ENCODE peak calls at places on chromosomes 11 and 22, in seven cellular contexts. One of them, this sample, is unnamed.

GRCh38 chr11:16893456-16894076 is 120.6 kb downstream of the PLEKHA7 start:
- DNase-seq in DND-41: no peak
- DNase-seq in fibroblast of the aortic adventitia: no peak
- DNase-seq in PC-3: peak; percentile 59
- DNase-seq in vagina: no peak
- DNase-seq in psoas muscle: no peak
- DNase-seq in A549: no peak
- DNase-seq in this sample: no peak

GRCh38 chr11:107720305-107720775 is 8.5 kb upstream of the SLN start:
- DNase-seq in vagina: no peak
- DNase-seq in psoas muscle: no peak
- DNase-seq in PC-3: no peak
- DNase-seq in DND-41: no peak
- DNase-seq in A549: no peak
- DNase-seq in fibroblast of the aortic adventitia: no peak
- DNase-seq in this sample: no peak

GRCh38 chr11:76752321-76753175 is 30.6 kb upstream of the TSKU start:
- DNase-seq in PC-3: no peak
- DNase-seq in psoas muscle: peak; percentile 89
- DNase-seq in A549: no peak
- DNase-seq in vagina: no peak
- DNase-seq in DND-41: no peak
- DNase-seq in fibroblast of the aortic adventitia: peak; percentile 97
- DNase-seq in this sample: no peak

GRCh38 chr11:60762851-60763691 is 6.4 kb downstream of the MS4A15 start:
- DNase-seq in vagina: no peak
- DNase-seq in DND-41: no peak
- DNase-seq in fibroblast of the aortic adventitia: no peak
- DNase-seq in psoas muscle: no peak
- DNase-seq in A549: no peak
- DNase-seq in PC-3: peak; percentile 51
- DNase-seq in this sample: peak; percentile 95

GRCh38 chr11:97729546-97730272 is 1291.0 kb upstream of the CNTN5 start:
- DNase-seq in A549: no peak
- DNase-seq in DND-41: no peak
- DNase-seq in PC-3: no peak
- DNase-seq in vagina: no peak
- DNase-seq in psoas muscle: no peak
- DNase-seq in fibroblast of the aortic adventitia: peak; percentile 83
- DNase-seq in this sample: no peak

GRCh38 chr11:75035911-75036536 is 47.3 kb downstream of the NEU3 start:
- DNase-seq in fibroblast of the aortic adventitia: no peak
- DNase-seq in PC-3: peak; percentile 93
- DNase-seq in psoas muscle: no peak
- DNase-seq in DND-41: peak; percentile 15
- DNase-seq in vagina: peak; percentile 96
- DNase-seq in A549: no peak
- DNase-seq in this sample: no peak

GRCh38 chr11:37841016-37841415 is 1243.0 kb upstream of the RAG2 start:
- DNase-seq in fibroblast of the aortic adventitia: peak; percentile 5
- DNase-seq in A549: no peak
- DNase-seq in PC-3: no peak
- DNase-seq in vagina: no peak
- DNase-seq in psoas muscle: no peak
- DNase-seq in DND-41: no peak
- DNase-seq in this sample: no peak

GRCh38 chr22:23533328-23533762 is 46.7 kb downstream of the IGLL1 start:
- DNase-seq in psoas muscle: no peak
- DNase-seq in A549: peak; percentile 50
- DNase-seq in vagina: no peak
- DNase-seq in fibroblast of the aortic adventitia: no peak
- DNase-seq in DND-41: peak; percentile 82
- DNase-seq in PC-3: no peak
- DNase-seq in this sample: no peak

GRCh38 chr11:131534031-131534430 is 163.6 kb downstream of the NTM start:
- DNase-seq in fibroblast of the aortic adventitia: no peak
- DNase-seq in DND-41: no peak
- DNase-seq in vagina: no peak
- DNase-seq in PC-3: no peak
- DNase-seq in psoas muscle: no peak
- DNase-seq in A549: no peak
- DNase-seq in this sample: no peak

GRCh38 chr11:78200061-78200460 is 11.3 kb downstream of the USP35 start:
- DNase-seq in DND-41: no peak
- DNase-seq in PC-3: no peak
- DNase-seq in psoas muscle: no peak
- DNase-seq in fibroblast of the aortic adventitia: no peak
- DNase-seq in vagina: no peak
- DNase-seq in A549: no peak
- DNase-seq in this sample: no peak

GRCh38 chr22:50624347-50625130 is 3.4 kb downstream of the ARSA start:
- DNase-seq in DND-41: no peak
- DNase-seq in A549: no peak
- DNase-seq in fibroblast of the aortic adventitia: no peak
- DNase-seq in psoas muscle: no peak
- DNase-seq in vagina: no peak
- DNase-seq in PC-3: no peak
- DNase-seq in this sample: no peak

GRCh38 chr11:65434057-65434666 is 11.6 kb downstream of the NEAT1 start:
- DNase-seq in vagina: no peak
- DNase-seq in A549: no peak
- DNase-seq in fibroblast of the aortic adventitia: peak; percentile 65
- DNase-seq in psoas muscle: no peak
- DNase-seq in PC-3: no peak
- DNase-seq in DND-41: no peak
- DNase-seq in this sample: no peak

GRCh38 chr22:41445171-41446056 is 1.2 kb downstream of the TOB2 start:
- DNase-seq in PC-3: peak; percentile 43
- DNase-seq in DND-41: peak; percentile 40
- DNase-seq in fibroblast of the aortic adventitia: peak; percentile 6
- DNase-seq in vagina: no peak
- DNase-seq in psoas muscle: no peak
- DNase-seq in A549: no peak
- DNase-seq in this sample: peak; percentile 38

GRCh38 chr11:2825886-2826678 is 59.5 kb downstream of the CDKN1C start:
- DNase-seq in vagina: no peak
- DNase-seq in PC-3: peak; percentile 88
- DNase-seq in DND-41: no peak
- DNase-seq in A549: peak; percentile 20
- DNase-seq in psoas muscle: peak; percentile 76
- DNase-seq in fibroblast of the aortic adventitia: peak; percentile 97
- DNase-seq in this sample: no peak

GRCh38 chr11:65260302-65260701 is 1.5 kb upstream of the POLA2 start:
- DNase-seq in PC-3: no peak
- DNase-seq in DND-41: no peak
- DNase-seq in psoas muscle: no peak
- DNase-seq in vagina: no peak
- DNase-seq in A549: no peak
- DNase-seq in fibroblast of the aortic adventitia: no peak
- DNase-seq in this sample: peak; percentile 14

GRCh38 chr11:36447947-36448346 is 62.1 kb downstream of the TRAF6 start:
- DNase-seq in vagina: no peak
- DNase-seq in DND-41: no peak
- DNase-seq in A549: no peak
- DNase-seq in psoas muscle: no peak
- DNase-seq in PC-3: peak; percentile 95
- DNase-seq in fibroblast of the aortic adventitia: no peak
- DNase-seq in this sample: no peak

GRCh38 chr11:83464181-83464580 is 178.0 kb upstream of the CCDC90B start:
- DNase-seq in psoas muscle: no peak
- DNase-seq in A549: no peak
- DNase-seq in DND-41: no peak
- DNase-seq in PC-3: no peak
- DNase-seq in vagina: no peak
- DNase-seq in fibroblast of the aortic adventitia: no peak
- DNase-seq in this sample: no peak

DNA sequence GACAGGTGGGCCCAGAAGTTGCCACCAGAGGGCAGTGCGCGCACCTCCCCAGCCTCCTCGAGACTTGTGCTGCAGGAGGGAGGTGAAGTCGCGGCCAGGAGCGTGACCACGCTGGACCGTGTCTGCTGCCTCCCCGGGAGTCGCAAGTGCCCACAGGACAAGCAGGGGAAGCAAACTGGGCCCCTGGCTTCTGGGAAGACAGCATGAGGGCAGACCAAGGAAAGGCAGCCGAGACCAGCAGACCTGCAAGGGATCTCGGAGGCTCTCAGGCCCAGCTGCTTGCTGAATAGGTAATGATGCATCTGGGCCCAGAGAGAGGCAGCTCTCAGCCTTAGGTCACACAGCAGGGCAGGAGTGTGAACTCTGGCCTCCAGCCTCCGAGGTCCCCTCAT is 17.0 kb upstream of the IL2RB start:
- DNase-seq in vagina: no peak
- DNase-seq in PC-3: peak; percentile 75
- DNase-seq in A549: peak; percentile 91
- DNase-seq in psoas muscle: peak; percentile 87
- DNase-seq in DND-41: peak; percentile 78
- DNase-seq in fibroblast of the aortic adventitia: peak; percentile 76
- DNase-seq in this sample: peak; percentile 91
- H3K4me3 ChIP-seq in vagina: peak overlapping the region; percentile 31
- H3K4me3 ChIP-seq in PC-3: no peak overlapping the region
- H3K4me3 ChIP-seq in A549: peak overlapping the region; percentile 4
- H3K4me3 ChIP-seq in psoas muscle: peak overlapping the region; percentile 5
- H3K4me3 ChIP-seq in DND-41: no peak overlapping the region
- H3K4me3 ChIP-seq in fibroblast of the aortic adventitia: no peak overlapping the region
- H3K4me3 ChIP-seq in this sample: peak overlapping the region; percentile 30

GRCh38 chr11:118258410-118258809 is 5.7 kb downstream of the MPZL2 start:
- DNase-seq in vagina: no peak
- DNase-seq in fibroblast of the aortic adventitia: no peak
- DNase-seq in DND-41: peak; percentile 48
- DNase-seq in psoas muscle: no peak
- DNase-seq in A549: no peak
- DNase-seq in PC-3: peak; percentile 50
- DNase-seq in this sample: no peak
- TF ChIP-seq CTCF in vagina: no peak
- TF ChIP-seq CTCF in fibroblast of the aortic adventitia: peak; percentile 20
- TF ChIP-seq CTCF in DND-41: peak; percentile 68
- TF ChIP-seq CTCF in psoas muscle: no peak
- TF ChIP-seq CTCF in A549: no peak
- TF ChIP-seq CTCF in PC-3: peak; percentile 68
- TF ChIP-seq CTCF in this sample: peak; percentile 17

GRCh38 chr11:13352711-13353110 is 75.1 kb downstream of the BMAL1 start:
- DNase-seq in vagina: no peak
- DNase-seq in fibroblast of the aortic adventitia: no peak
- DNase-seq in PC-3: no peak
- DNase-seq in DND-41: no peak
- DNase-seq in psoas muscle: no peak
- DNase-seq in A549: no peak
- DNase-seq in this sample: no peak

GRCh38 chr11:13357232-13357631 is 79.6 kb downstream of the BMAL1 start:
- DNase-seq in PC-3: no peak
- DNase-seq in DND-41: no peak
- DNase-seq in vagina: no peak
- DNase-seq in fibroblast of the aortic adventitia: no peak
- DNase-seq in psoas muscle: no peak
- DNase-seq in A549: no peak
- DNase-seq in this sample: no peak

GRCh38 chr11:13358871-13359270 is 81.3 kb downstream of the BMAL1 start:
- DNase-seq in A549: no peak
- DNase-seq in vagina: no peak
- DNase-seq in PC-3: no peak
- DNase-seq in fibroblast of the aortic adventitia: no peak
- DNase-seq in DND-41: no peak
- DNase-seq in psoas muscle: no peak
- DNase-seq in this sample: no peak

GRCh38 chr11:13354335-13354734 is 76.7 kb downstream of the BMAL1 start:
- DNase-seq in A549: no peak
- DNase-seq in psoas muscle: no peak
- DNase-seq in vagina: no peak
- DNase-seq in fibroblast of the aortic adventitia: no peak
- DNase-seq in PC-3: peak; percentile 40
- DNase-seq in DND-41: no peak
- DNase-seq in this sample: no peak

GRCh38 chr11:13355191-13355590 is 77.6 kb downstream of the BMAL1 start:
- DNase-seq in PC-3: no peak
- DNase-seq in vagina: no peak
- DNase-seq in A549: no peak
- DNase-seq in fibroblast of the aortic adventitia: no peak
- DNase-seq in DND-41: no peak
- DNase-seq in psoas muscle: no peak
- DNase-seq in this sample: no peak
- H3K4me3 ChIP-seq in PC-3: no peak overlapping the region
- H3K4me3 ChIP-seq in vagina: no peak overlapping the region
- H3K4me3 ChIP-seq in A549: no peak overlapping the region
- H3K4me3 ChIP-seq in fibroblast of the aortic adventitia: no peak overlapping the region
- H3K4me3 ChIP-seq in DND-41: no peak overlapping the region
- H3K4me3 ChIP-seq in psoas muscle: no peak overlapping the region
- H3K4me3 ChIP-seq in this sample: no peak overlapping the region

GRCh38 chr11:62921201-62921572 is at the start of gene CHRM1:
- DNase-seq in fibroblast of the aortic adventitia: no peak
- DNase-seq in psoas muscle: no peak
- DNase-seq in vagina: no peak
- DNase-seq in DND-41: no peak
- DNase-seq in A549: no peak
- DNase-seq in PC-3: peak; percentile 19
- DNase-seq in this sample: no peak

GRCh38 chr11:62922189-62922589 is 1.0 kb upstream of the CHRM1 start:
- DNase-seq in fibroblast of the aortic adventitia: no peak
- DNase-seq in psoas muscle: no peak
- DNase-seq in DND-41: no peak
- DNase-seq in vagina: no peak
- DNase-seq in A549: no peak
- DNase-seq in PC-3: no peak
- DNase-seq in this sample: no peak

GRCh38 chr11:62921573-62922188 is 518 bp upstream of the CHRM1 start:
- DNase-seq in DND-41: no peak
- DNase-seq in vagina: no peak
- DNase-seq in psoas muscle: no peak
- DNase-seq in PC-3: peak; percentile 50
- DNase-seq in A549: no peak
- DNase-seq in fibroblast of the aortic adventitia: no peak
- DNase-seq in this sample: no peak

GRCh38 chr11:62923634-62924411 is 2.7 kb upstream of the CHRM1 start:
- DNase-seq in PC-3: no peak
- DNase-seq in DND-41: no peak
- DNase-seq in fibroblast of the aortic adventitia: no peak
- DNase-seq in vagina: no peak
- DNase-seq in psoas muscle: no peak
- DNase-seq in A549: no peak
- DNase-seq in this sample: peak; percentile 71

DNA sequence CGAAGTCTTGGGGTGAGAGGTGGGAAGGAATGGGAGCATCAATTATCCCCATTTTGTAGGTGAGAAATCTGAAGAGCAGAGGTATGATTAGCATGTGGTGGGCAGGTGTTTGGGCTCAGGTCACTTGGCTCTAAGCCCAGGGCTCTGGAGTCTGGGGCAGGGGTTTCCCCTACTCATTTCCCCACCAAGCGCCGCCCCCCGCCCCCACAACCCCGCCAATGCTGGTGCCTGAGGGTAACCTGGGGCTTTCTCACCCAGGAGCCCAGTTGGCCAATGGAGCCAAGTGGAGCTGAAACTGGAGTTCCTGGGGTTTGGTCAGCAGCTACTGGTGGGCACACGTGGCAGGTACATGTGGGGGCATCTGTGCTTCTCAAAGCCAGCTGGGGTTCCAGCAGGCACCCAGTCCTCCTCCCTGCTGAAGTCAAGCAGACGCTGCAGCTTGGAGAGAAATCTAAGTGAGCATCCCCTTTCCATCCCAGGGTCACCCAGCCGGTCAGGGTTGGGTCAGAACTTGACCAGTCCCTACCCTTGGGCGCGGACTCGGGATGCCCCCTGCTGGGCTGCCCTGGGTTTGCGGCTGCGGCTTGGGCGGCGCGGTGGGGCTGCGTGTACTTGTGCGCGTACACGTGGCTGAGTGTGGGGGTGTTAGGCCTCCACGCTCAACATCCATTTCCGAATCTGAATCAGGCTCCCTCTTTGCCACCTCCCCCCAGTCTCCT is 1.6 kb upstream of the CHRM1 start:
- DNase-seq in fibroblast of the aortic adventitia: no peak
- DNase-seq in PC-3: no peak
- DNase-seq in DND-41: no peak
- DNase-seq in vagina: no peak
- DNase-seq in A549: peak; percentile 50
- DNase-seq in psoas muscle: no peak
- DNase-seq in this sample: peak; percentile 41
- TF ChIP-seq CTCF in fibroblast of the aortic adventitia: peak; percentile 48
- TF ChIP-seq CTCF in PC-3: peak; percentile 45
- TF ChIP-seq CTCF in DND-41: peak; percentile 44
- TF ChIP-seq CTCF in vagina: no peak
- TF ChIP-seq CTCF in A549: peak; percentile 21
- TF ChIP-seq CTCF in psoas muscle: no peak
- TF ChIP-seq CTCF in this sample: peak; percentile 53